ENCODE peak calls at places on chromosomes 16 and 17, in five cellular contexts. M is GM12878, W is HEK293T, C is SK-N-SH, S is HepG2. D is an unnamed sample.

GRCh38 chr17:41185001-41185400 is 290 bp upstream of the KRTAP4-1 start:
- DNase-seq in W (no peak), S (no peak), M (no peak), C (no peak), D (no peak)

GRCh38 chr17:79536212-79536840 is 74.5 kb downstream of the RBFOX3 start:
- DNase-seq in W (no peak), C (peak; percentile 74), S (no peak), M (no peak), D (no peak)

GRCh38 chr17:50661348-50661747 is 26.7 kb downstream of the ABCC3 start:
- DNase-seq in S (no peak), M (no peak), C (no peak), W (no peak), D (peak; percentile 40)

GRCh38 chr16:4370570-4371480 is 823 bp upstream of the VASN start:
- DNase-seq in S (peak; percentile 73), W (no peak), M (no peak), C (no peak), D (peak; percentile 82)

GRCh38 chr16:69130461-69130860 is 1.9 kb downstream of the CHTF8 start:
- DNase-seq in C (no peak), W (no peak), S (no peak), M (no peak), D (no peak)

GRCh38 chr16:27421961-27422740 is 20.2 kb downstream of the IL21R start:
- DNase-seq in C (no peak), S (no peak), W (no peak), M (no peak), D (no peak)

GRCh38 chr17:70168979-70169706 is at the start of gene KCNJ2:
- DNase-seq in C (peak; percentile 97), W (peak; percentile 92), M (no peak), S (peak; percentile 3), D (peak; percentile 84)

GRCh38 chr16:89507219-89507833 is 877 bp upstream of the SPG7 start:
- DNase-seq in W (no peak), C (no peak), M (no peak), S (no peak), D (no peak)

GRCh38 chr16:22721497-22722100 is 92.4 kb upstream of the HS3ST2 start:
- DNase-seq in C (peak; percentile 68), W (no peak), S (no peak), M (no peak), D (no peak)

GRCh38 chr16:12796498-12796897 is 7.2 kb downstream of the CPPED1 start:
- DNase-seq in W (no peak), C (no peak), M (no peak), S (no peak), D (no peak)

GRCh38 chr17:66492500-66493123 is 190.2 kb downstream of the PRKCA start:
- DNase-seq in W (no peak), S (no peak), C (peak; percentile 54), M (no peak), D (no peak)

GRCh38 chr16:89449726-89450335 is 40.5 kb downstream of the ANKRD11 start:
- DNase-seq in C (no peak), S (no peak), M (no peak), W (no peak), D (no peak)

GRCh38 chr17:77304051-77304745 is 163.4 kb downstream of the SEC14L1 start:
- DNase-seq in W (no peak), M (no peak), C (peak; percentile 58), S (no peak), D (no peak)

GRCh38 chr16:1983544-1984346 is at the start of gene GFER:
- DNase-seq in C (peak; percentile 99), M (peak; percentile 43), S (peak; percentile 81), W (peak; percentile 93), D (peak; percentile 92)

GRCh38 chr17:21330436-21331160 is 45.6 kb upstream of the KCNJ12 start:
- DNase-seq in W (no peak), M (no peak), C (no peak), S (no peak), D (no peak)

GRCh38 chr17:19332371-19333131 is 30.0 kb downstream of the B9D1 start:
- DNase-seq in M (no peak), C (peak; percentile 46), S (no peak), W (no peak), D (no peak)

GRCh38 chr17:19331553-19332245 is 30.8 kb downstream of the B9D1 start:
- DNase-seq in W (no peak), M (no peak), S (no peak), C (no peak), D (peak; percentile 41)

GRCh38 chr17:19333132-19333440 is 29.4 kb downstream of the B9D1 start:
- DNase-seq in M (no peak), S (no peak), C (no peak), W (no peak), D (no peak)

GRCh38 chr17:19334331-19334730 is 28.2 kb downstream of the B9D1 start:
- DNase-seq in M (no peak), C (no peak), W (no peak), S (no peak), D (no peak)

DNA sequence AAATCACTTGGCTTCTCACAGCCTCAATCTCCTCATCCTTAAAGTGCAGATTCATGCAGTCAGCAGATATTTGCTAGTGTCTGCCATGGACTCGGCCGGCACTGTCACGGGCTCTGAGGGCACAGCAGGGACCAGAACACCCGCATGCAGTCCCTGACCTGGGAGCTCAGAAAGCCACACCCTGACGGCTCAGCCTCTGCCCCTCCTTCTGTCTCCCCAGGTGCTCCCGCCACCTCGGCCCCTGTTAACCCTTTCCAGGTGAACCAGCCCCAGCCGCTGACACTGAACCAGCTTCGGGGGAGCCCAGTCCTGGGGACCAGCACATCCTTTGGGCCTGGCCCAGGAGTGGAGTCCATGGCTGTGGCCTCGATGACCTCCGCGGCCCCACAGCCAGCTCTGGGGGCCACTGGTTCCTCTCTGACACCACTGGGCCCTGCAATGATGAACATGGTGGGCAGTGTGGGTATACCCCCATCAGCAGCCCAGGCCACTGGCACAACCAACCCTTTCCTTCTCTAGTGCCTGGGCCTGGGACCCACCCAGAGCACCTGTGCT is 28.7 kb downstream of the B9D1 start:
- DNase-seq in C (no peak), W (no peak), S (no peak), M (no peak), D (no peak)
- TF ChIP-seq FOXM1 in C (no peak), W (no peak), S (no peak), M (no peak), D (no peak)

GRCh38 chr17:39141915-39142664 is 9.3 kb downstream of the PLXDC1 start:
- DNase-seq in W (no peak), M (no peak), C (no peak), S (no peak), D (no peak)

GRCh38 chr17:39139561-39139960 is 11.9 kb downstream of the PLXDC1 start:
- DNase-seq in C (no peak), W (no peak), M (no peak), S (no peak), D (no peak)

GRCh38 chr17:39139137-39139516 is 12.3 kb downstream of the PLXDC1 start:
- DNase-seq in W (no peak), C (no peak), M (no peak), S (no peak), D (no peak)

GRCh38 chr17:39143552-39144093 is 7.8 kb downstream of the PLXDC1 start:
- DNase-seq in W (no peak), C (peak; percentile 74), M (no peak), S (no peak), D (no peak)

GRCh38 chr17:39141294-39141693 is 10.1 kb downstream of the PLXDC1 start:
- DNase-seq in S (no peak), W (no peak), M (no peak), C (no peak), D (no peak)
- TF ChIP-seq FOXM1 in S (no peak), W (no peak), M (no peak), C (no peak), D (no peak)

GRCh38 chr16:35452471-35452870 is 1993.1 kb downstream of the TP53TG3F start:
- DNase-seq in S (no peak), W (no peak), M (no peak), C (no peak), D (no peak)
- TF ChIP-seq FOXM1 in S (no peak), W (no peak), M (no peak), C (no peak), D (no peak)

DNA sequence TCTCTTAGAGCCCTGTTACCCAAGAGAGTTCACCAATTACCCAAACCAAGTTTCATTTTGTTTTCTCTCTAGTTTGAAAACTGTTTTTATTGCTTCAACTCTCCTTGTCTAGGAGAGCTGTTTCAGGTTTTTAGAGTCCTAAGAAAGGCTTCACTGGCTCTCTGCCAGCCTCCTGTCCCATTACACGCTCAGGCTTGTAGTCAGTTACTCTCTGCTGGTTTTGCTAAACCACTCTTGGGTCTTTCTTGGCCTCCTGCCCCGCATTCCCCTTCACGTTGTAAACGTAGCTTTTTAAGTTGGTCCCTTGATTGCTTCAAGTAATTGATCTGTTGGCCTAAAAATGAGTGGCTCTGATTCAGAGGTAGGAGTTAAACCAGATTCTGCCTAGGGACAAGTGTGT is 529.1 kb downstream of the MAF start:
- DNase-seq in W (no peak), S (no peak), M (no peak), C (no peak), D (no peak)
- TF ChIP-seq FOXM1 in W (no peak), S (no peak), M (no peak), C (no peak), D (no peak)

GRCh38 chr16:56606688-56607618 is 1.4 kb upstream of the MT2A start:
- DNase-seq in W (no peak), S (peak; percentile 97), C (no peak), M (no peak), D (no peak)
- TF ChIP-seq FOXM1 in W (no peak), S (peak; percentile 39), C (no peak), M (no peak), D (no peak)

GRCh38 chr17:10314332-10314731 is 58.5 kb downstream of the MYH13 start:
- DNase-seq in M (no peak), C (no peak), W (no peak), S (no peak), D (no peak)
- TF ChIP-seq FOXM1 in M (no peak), C (no peak), W (no peak), S (no peak), D (no peak)